ENCODE peak calls at places on chromosomes 16 and 17, in five cellular contexts. One of them, this sample, is unnamed. For H4K20me1, the result is how much of the 10 kb centered on the place peaks cover.

GRCh38 chr16:87877942-87878507 is 8.7 kb upstream of the SLC7A5 start:
- DNase-seq in GM23248: peak
- DNase-seq in mammary epithelial cell: no peak
- DNase-seq in SK-N-SH: no peak
- DNase-seq in IMR-90: no peak
- DNase-seq in this sample: no peak

GRCh38 chr16:69260506-69260905 is 50.6 kb upstream of the VPS4A start:
- DNase-seq in GM23248: no peak
- DNase-seq in mammary epithelial cell: no peak
- DNase-seq in SK-N-SH: no peak
- DNase-seq in IMR-90: no peak
- DNase-seq in this sample: no peak

GRCh38 chr17:82858376-82859126 is 18.7 kb upstream of the ZNF750 start:
- DNase-seq in GM23248: no peak
- DNase-seq in mammary epithelial cell: peak
- DNase-seq in SK-N-SH: no peak
- DNase-seq in IMR-90: no peak
- DNase-seq in this sample: no peak

GRCh38 chr17:79109584-79109983 is 35.0 kb downstream of the ENGASE start:
- DNase-seq in GM23248: no peak
- DNase-seq in mammary epithelial cell: no peak
- DNase-seq in SK-N-SH: peak
- DNase-seq in IMR-90: no peak
- DNase-seq in this sample: no peak

GRCh38 chr17:71496552-71496951 is 624.3 kb upstream of the SOX9 start:
- DNase-seq in GM23248: peak
- DNase-seq in mammary epithelial cell: no peak
- DNase-seq in SK-N-SH: no peak
- DNase-seq in IMR-90: peak
- DNase-seq in this sample: peak

GRCh38 chr16:22890976-22891375 is 77.0 kb downstream of the HS3ST2 start:
- DNase-seq in GM23248: no peak
- DNase-seq in mammary epithelial cell: peak
- DNase-seq in SK-N-SH: no peak
- DNase-seq in IMR-90: no peak
- DNase-seq in this sample: no peak

GRCh38 chr16:370980-371728 is 816 bp upstream of the MRPL28 start:
- DNase-seq in GM23248: no peak
- DNase-seq in mammary epithelial cell: no peak
- DNase-seq in SK-N-SH: no peak
- DNase-seq in IMR-90: no peak
- DNase-seq in this sample: no peak

GRCh38 chr17:49508061-49508865 is 13.2 kb downstream of the NGFR start:
- DNase-seq in GM23248: peak
- DNase-seq in mammary epithelial cell: peak
- DNase-seq in SK-N-SH: peak
- DNase-seq in IMR-90: no peak
- DNase-seq in this sample: no peak

GRCh38 chr17:67629963-67630320 is 87.8 kb upstream of the NOL11 start:
- DNase-seq in GM23248: peak
- DNase-seq in mammary epithelial cell: peak
- DNase-seq in SK-N-SH: peak
- DNase-seq in IMR-90: peak
- DNase-seq in this sample: peak

GRCh38 chr16:1310832-1311200 is 1.4 kb downstream of the UBE2I start:
- DNase-seq in GM23248: peak
- DNase-seq in mammary epithelial cell: no peak
- DNase-seq in SK-N-SH: no peak
- DNase-seq in IMR-90: no peak
- DNase-seq in this sample: no peak

GRCh38 chr17:61149862-61150362 is 249.7 kb upstream of the TBX2 start:
- DNase-seq in GM23248: no peak
- DNase-seq in mammary epithelial cell: no peak
- DNase-seq in SK-N-SH: peak
- DNase-seq in IMR-90: no peak
- DNase-seq in this sample: no peak

GRCh38 chr17:81101614-81102306 is 63.5 kb upstream of the PVALEF start:
- DNase-seq in GM23248: peak
- DNase-seq in mammary epithelial cell: peak
- DNase-seq in SK-N-SH: peak
- DNase-seq in IMR-90: peak
- DNase-seq in this sample: peak

GRCh38 chr16:11629071-11630030 is 38.9 kb upstream of the SNN start:
- DNase-seq in GM23248: no peak
- DNase-seq in mammary epithelial cell: no peak
- DNase-seq in SK-N-SH: no peak
- DNase-seq in IMR-90: peak
- DNase-seq in this sample: peak

GRCh38 chr17:7114875-7115614 is 423 bp upstream of the ASGR2 start:
- DNase-seq in GM23248: no peak
- DNase-seq in mammary epithelial cell: no peak
- DNase-seq in SK-N-SH: no peak
- DNase-seq in IMR-90: no peak
- DNase-seq in this sample: no peak

GRCh38 chr17:36849871-36850348 is 87.4 kb upstream of the LHX1 start:
- DNase-seq in GM23248: peak
- DNase-seq in mammary epithelial cell: peak
- DNase-seq in SK-N-SH: no peak
- DNase-seq in IMR-90: peak
- DNase-seq in this sample: peak

GRCh38 chr17:58263773-58264172 is 17.0 kb downstream of the MPO start:
- DNase-seq in GM23248: no peak
- DNase-seq in mammary epithelial cell: no peak
- DNase-seq in SK-N-SH: no peak
- DNase-seq in IMR-90: no peak
- DNase-seq in this sample: no peak

GRCh38 chr16:75555707-75556512 is at the start of gene TMEM231:
- DNase-seq in GM23248: peak
- DNase-seq in mammary epithelial cell: peak
- DNase-seq in SK-N-SH: peak
- DNase-seq in IMR-90: peak
- DNase-seq in this sample: peak

GRCh38 chr17:80649672-80650338 is 105.2 kb downstream of the RPTOR start:
- DNase-seq in GM23248: peak
- DNase-seq in mammary epithelial cell: peak
- DNase-seq in SK-N-SH: peak
- DNase-seq in IMR-90: peak
- DNase-seq in this sample: peak

GRCh38 chr17:68656666-68657065 is 55.5 kb upstream of the FAM20A start:
- DNase-seq in GM23248: no peak
- DNase-seq in mammary epithelial cell: no peak
- DNase-seq in SK-N-SH: no peak
- DNase-seq in IMR-90: no peak
- DNase-seq in this sample: no peak

GRCh38 chr16:85062303-85062702 is 34.7 kb downstream of the KIAA0513 start:
- DNase-seq in GM23248: no peak
- DNase-seq in mammary epithelial cell: no peak
- DNase-seq in SK-N-SH: no peak
- DNase-seq in IMR-90: no peak
- DNase-seq in this sample: no peak

GRCh38 chr17:68800731-68801130 is 154.5 kb downstream of the ABCA8 start:
- DNase-seq in GM23248: peak
- DNase-seq in mammary epithelial cell: no peak
- DNase-seq in SK-N-SH: no peak
- DNase-seq in IMR-90: peak
- DNase-seq in this sample: peak

GRCh38 chr17:16477255-16477654 is 14.7 kb downstream of the LRRC75A start:
- DNase-seq in GM23248: peak
- DNase-seq in mammary epithelial cell: peak
- DNase-seq in SK-N-SH: no peak
- DNase-seq in IMR-90: peak
- DNase-seq in this sample: peak

GRCh38 chr17:56699186-56699895 is 105.8 kb downstream of the NOG start:
- DNase-seq in GM23248: peak
- DNase-seq in mammary epithelial cell: peak
- DNase-seq in SK-N-SH: peak
- DNase-seq in IMR-90: peak
- DNase-seq in this sample: peak

GRCh38 chr17:4175921-4176802 is 33.2 kb downstream of the CYB5D2 start:
- DNase-seq in GM23248: no peak
- DNase-seq in mammary epithelial cell: no peak
- DNase-seq in SK-N-SH: no peak
- DNase-seq in IMR-90: peak
- DNase-seq in this sample: peak

GRCh38 chr17:1047177-1047885 is 50.4 kb downstream of the TIMM22 start:
- DNase-seq in GM23248: no peak
- DNase-seq in mammary epithelial cell: no peak
- DNase-seq in SK-N-SH: no peak
- DNase-seq in IMR-90: peak
- DNase-seq in this sample: peak

GRCh38 chr17:28406478-28406824 is 439 bp upstream of the SLC46A1 start:
- DNase-seq in GM23248: peak
- DNase-seq in mammary epithelial cell: peak
- DNase-seq in SK-N-SH: peak
- DNase-seq in IMR-90: no peak
- DNase-seq in this sample: no peak

GRCh38 chr17:82686366-82687324 is 11.9 kb downstream of the RAB40B start:
- DNase-seq in GM23248: no peak
- DNase-seq in mammary epithelial cell: no peak
- DNase-seq in SK-N-SH: no peak
- DNase-seq in IMR-90: no peak
- DNase-seq in this sample: no peak

GRCh38 chr16:72878301-72879269 is 169.3 kb downstream of the ZFHX3 start:
- DNase-seq in GM23248: peak
- DNase-seq in mammary epithelial cell: no peak
- DNase-seq in SK-N-SH: peak
- DNase-seq in IMR-90: peak
- DNase-seq in this sample: peak

GRCh38 chr17:48554412-48555090 is 9.6 kb upstream of the HOXB2 start:
- DNase-seq in GM23248: no peak
- DNase-seq in mammary epithelial cell: peak
- DNase-seq in SK-N-SH: no peak
- DNase-seq in IMR-90: peak
- DNase-seq in this sample: peak

DNA sequence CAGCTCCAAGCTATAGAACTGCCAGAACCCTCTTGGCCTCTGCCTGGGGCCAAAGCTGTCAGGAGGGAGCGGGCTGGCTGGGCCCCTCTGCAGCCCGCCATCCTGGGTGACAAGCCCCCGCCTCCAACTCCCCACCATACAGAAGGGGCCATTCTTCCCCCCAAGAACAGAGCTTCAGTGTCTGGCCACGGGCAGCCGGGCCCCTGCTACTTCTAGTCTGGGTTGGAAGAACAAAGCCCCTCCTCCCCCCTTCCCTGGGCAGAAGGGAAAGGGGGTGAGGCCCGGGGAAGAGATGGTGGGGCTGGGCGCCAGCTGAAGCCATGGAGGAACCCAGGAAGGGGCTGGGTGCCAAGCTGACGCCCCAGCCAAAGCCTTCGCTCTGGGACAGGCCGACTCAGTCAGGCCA is 9.0 kb downstream of the NAT9 start:
- DNase-seq in GM23248: no peak
- DNase-seq in mammary epithelial cell: no peak
- DNase-seq in SK-N-SH: no peak
- DNase-seq in IMR-90: no peak
- DNase-seq in this sample: no peak
- H3K27ac ChIP-seq in GM23248: no peak
- H3K27ac ChIP-seq in mammary epithelial cell: no peak
- H3K27ac ChIP-seq in SK-N-SH: no peak
- H3K27ac ChIP-seq in IMR-90: no peak
- H3K27ac ChIP-seq in this sample: no peak

GRCh38 chr16:70634861-70635260 is 11.5 kb upstream of the IL34 start:
- DNase-seq in GM23248: peak
- DNase-seq in mammary epithelial cell: no peak
- DNase-seq in SK-N-SH: no peak
- DNase-seq in IMR-90: peak
- DNase-seq in this sample: peak

GRCh38 chr16:70642633-70643032 is 3.7 kb upstream of the IL34 start:
- DNase-seq in GM23248: no peak
- DNase-seq in mammary epithelial cell: no peak
- DNase-seq in SK-N-SH: no peak
- DNase-seq in IMR-90: no peak
- DNase-seq in this sample: no peak

GRCh38 chr16:70635356-70636016 is 10.9 kb upstream of the IL34 start:
- DNase-seq in GM23248: peak
- DNase-seq in mammary epithelial cell: peak
- DNase-seq in SK-N-SH: no peak
- DNase-seq in IMR-90: peak
- DNase-seq in this sample: peak

GRCh38 chr16:70644763-70645597 is 1.4 kb upstream of the IL34 start:
- DNase-seq in GM23248: no peak
- DNase-seq in mammary epithelial cell: no peak
- DNase-seq in SK-N-SH: peak
- DNase-seq in IMR-90: no peak
- DNase-seq in this sample: no peak

GRCh38 chr16:70638814-70639792 is 7.3 kb upstream of the IL34 start:
- DNase-seq in GM23248: peak
- DNase-seq in mammary epithelial cell: no peak
- DNase-seq in SK-N-SH: peak
- DNase-seq in IMR-90: peak
- DNase-seq in this sample: peak
- H3K9ac ChIP-seq in GM23248: no peak
- H3K9ac ChIP-seq in mammary epithelial cell: no peak
- H3K9ac ChIP-seq in SK-N-SH: no peak
- H3K9ac ChIP-seq in IMR-90: no peak
- H3K9ac ChIP-seq in this sample: no peak

DNA sequence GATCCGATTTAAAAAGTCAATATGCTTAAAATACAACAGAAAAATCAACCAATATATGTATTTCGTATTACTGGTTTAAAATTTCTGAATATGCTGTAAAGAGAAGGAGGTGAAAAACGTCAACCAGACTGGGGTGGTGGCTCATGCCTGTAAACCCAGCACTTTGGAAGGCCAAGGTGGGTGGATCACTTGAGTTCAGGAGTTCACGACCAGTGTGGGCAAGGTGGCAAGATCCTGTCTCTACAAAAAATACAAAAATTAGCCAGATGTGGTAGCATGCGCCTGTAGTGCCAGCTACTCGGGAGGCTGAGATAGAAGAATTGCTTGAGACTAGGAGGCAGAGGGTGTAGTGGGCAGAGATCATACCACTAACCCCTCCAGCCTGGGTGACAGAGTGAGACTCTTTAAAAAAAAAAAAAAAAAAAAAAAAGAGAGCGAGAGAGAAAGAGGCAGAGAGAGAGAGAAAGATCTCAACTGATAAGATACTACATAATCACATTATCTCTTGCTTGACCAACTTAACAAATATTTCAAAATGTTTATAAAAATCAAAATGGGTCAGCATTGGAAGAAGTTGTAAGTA is 46.0 kb downstream of the KANSL1 start:
- DNase-seq in GM23248: no peak
- DNase-seq in mammary epithelial cell: no peak
- DNase-seq in SK-N-SH: no peak
- DNase-seq in IMR-90: no peak
- DNase-seq in this sample: no peak
- H4K20me1 ChIP-seq in GM23248: half or more
- H4K20me1 ChIP-seq in mammary epithelial cell: under half
- H4K20me1 ChIP-seq in SK-N-SH: half or more
- H4K20me1 ChIP-seq in IMR-90: half or more
- H4K20me1 ChIP-seq in this sample: under half

DNA sequence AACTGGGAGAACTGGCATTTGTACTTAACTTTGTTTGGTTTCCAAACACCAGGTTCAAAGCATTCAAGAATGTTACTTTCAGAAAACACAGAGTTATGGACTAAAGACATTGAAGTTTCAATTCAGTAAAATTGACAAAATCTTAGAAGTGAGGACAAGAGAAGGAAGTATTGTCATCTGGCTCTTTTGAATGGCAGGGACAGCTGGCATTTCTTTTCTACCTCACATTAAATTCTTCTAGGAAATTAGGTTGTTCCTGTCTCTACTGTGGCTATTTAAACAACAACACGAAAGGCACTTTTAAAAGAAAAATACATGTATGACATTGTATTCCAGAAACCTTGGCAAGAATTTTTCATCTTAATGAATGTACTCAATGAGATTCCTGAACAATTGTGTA is 600.0 kb upstream of the CA10 start:
- DNase-seq in GM23248: no peak
- DNase-seq in mammary epithelial cell: no peak
- DNase-seq in SK-N-SH: no peak
- DNase-seq in IMR-90: no peak
- DNase-seq in this sample: no peak
- H3K27ac ChIP-seq in GM23248: no peak
- H3K27ac ChIP-seq in mammary epithelial cell: no peak
- H3K27ac ChIP-seq in SK-N-SH: no peak
- H3K27ac ChIP-seq in IMR-90: no peak
- H3K27ac ChIP-seq in this sample: no peak